ENCODE peak calls at places on chromosomes 13 and 19, in six cellular contexts. S, L, A, Y, P and Q are unnamed samples.

GRCh38 chr13:112744306-112745021 is 54.6 kb downstream of the ATP11A start:
- DNase-seq in L (no peak), Y (peak; percentile 24), S (no peak), P (no peak), A (no peak), Q (no peak)

GRCh38 chr19:8036438-8037099 is 16.0 kb upstream of the CCL25 start:
- DNase-seq in S (no peak), A (no peak), P (no peak), Y (no peak), L (no peak), Q (no peak)

GRCh38 chr19:15452111-15453047 is 2.6 kb upstream of the WIZ start:
- DNase-seq in P (no peak), A (no peak), Y (peak; percentile 85), L (peak; percentile 94), S (peak; percentile 96), Q (no peak)

GRCh38 chr13:20191902-20192469 is 752 bp downstream of the GJB2 start:
- DNase-seq in S (peak; percentile 76), L (no peak), A (no peak), Y (peak; percentile 68), P (no peak), Q (no peak)

GRCh38 chr19:34171877-34172660 is at the start of gene LSM14A:
- DNase-seq in S (peak; percentile 97), P (peak; percentile 95), Y (peak; percentile 95), L (peak; percentile 97), A (peak; percentile 89), Q (peak; percentile 93)

GRCh38 chr19:8423821-8424223 is 10.7 kb downstream of the MARCHF2 start:
- DNase-seq in P (peak; percentile 39), Y (peak; percentile 65), S (no peak), L (peak; percentile 94), A (no peak), Q (no peak)

GRCh38 chr13:99196466-99197256 is 4.0 kb upstream of the UBAC2 start:
- DNase-seq in S (no peak), P (no peak), Y (no peak), A (no peak), L (no peak), Q (no peak)

GRCh38 chr13:66933994-66934393 is 296.1 kb downstream of the PCDH9 start:
- DNase-seq in Y (no peak), P (no peak), A (no peak), S (no peak), L (no peak), Q (no peak)

GRCh38 chr19:48149430-48149829 is 20.7 kb downstream of the LIG1 start:
- DNase-seq in S (no peak), A (no peak), L (no peak), P (no peak), Y (no peak), Q (no peak)

GRCh38 chr13:52024481-52024880 is at the start of gene UTP14C:
- DNase-seq in Y (no peak), S (no peak), P (no peak), A (no peak), L (no peak), Q (no peak)

GRCh38 chr19:33234092-33234491 is 8.4 kb upstream of the SLC7A10 start:
- DNase-seq in S (no peak), P (no peak), L (peak; percentile 54), Y (no peak), A (no peak), Q (no peak)

GRCh38 chr19:11530432-11530831 is 1.5 kb upstream of the ECSIT start:
- DNase-seq in P (peak; percentile 26), Y (peak; percentile 71), A (no peak), S (peak; percentile 89), L (peak; percentile 80), Q (no peak)

GRCh38 chr13:43303040-43303729 is 279.8 kb downstream of the DNAJC15 start:
- DNase-seq in S (peak; percentile 82), Y (no peak), A (no peak), L (peak; percentile 55), P (peak; percentile 59), Q (no peak)

GRCh38 chr19:1000095-1000494 is at the start of gene GRIN3B:
- DNase-seq in Y (peak; percentile 77), A (peak; percentile 60), S (peak; percentile 90), P (peak; percentile 78), L (peak; percentile 82), Q (peak; percentile 48)

GRCh38 chr19:20367811-20368294 is 197.7 kb downstream of the ZNF737 start:
- DNase-seq in P (peak; percentile 19), S (peak; percentile 71), A (no peak), L (no peak), Y (no peak), Q (no peak)

GRCh38 chr19:46955114-46955812 is 64.4 kb upstream of the NPAS1 start:
- DNase-seq in P (no peak), S (no peak), L (no peak), Y (no peak), A (peak; percentile 44), Q (no peak)

GRCh38 chr13:93079294-93079693 is 147.3 kb upstream of the GPC6 start:
- DNase-seq in L (no peak), S (no peak), P (no peak), A (no peak), Y (no peak), Q (no peak)

GRCh38 chr13:64130600-64130999 is 2715.0 kb upstream of the PCDH20 start:
- DNase-seq in Y (no peak), S (no peak), P (no peak), L (peak; percentile 23), A (no peak), Q (no peak)

GRCh38 chr13:30791354-30791921 is 56.1 kb downstream of the ALOX5AP start:
- DNase-seq in P (no peak), Y (no peak), S (no peak), A (no peak), L (peak; percentile 74), Q (no peak)

GRCh38 chr13:111394211-111394922 is 73.9 kb downstream of the TEX29 start:
- DNase-seq in Y (peak; percentile 18), S (no peak), A (no peak), P (no peak), L (no peak), Q (no peak)

GRCh38 chr13:92074658-92075057 is 676.2 kb downstream of the GPC5 start:
- DNase-seq in Y (no peak), L (no peak), A (no peak), P (peak; percentile 14), S (peak; percentile 68), Q (no peak)

GRCh38 chr13:44365008-44365407 is 8.6 kb upstream of the SERP2 start:
- DNase-seq in A (no peak), P (no peak), Y (no peak), L (no peak), S (no peak), Q (no peak)

GRCh38 chr19:44689290-44690130 is 9.4 kb upstream of the CEACAM16 start:
- DNase-seq in A (peak; percentile 82), S (peak; percentile 85), Y (peak; percentile 87), L (peak; percentile 87), P (peak; percentile 84), Q (peak; percentile 73)

GRCh38 chr19:55080121-55080914 is 4.6 kb downstream of the EPS8L1 start:
- DNase-seq in P (no peak), A (peak; percentile 57), S (peak; percentile 83), L (peak; percentile 85), Y (peak; percentile 94), Q (peak; percentile 42)

GRCh38 chr19:31300406-31300805 is 48.8 kb downstream of the TSHZ3 start:
- DNase-seq in S (no peak), A (no peak), Y (no peak), L (no peak), P (no peak), Q (no peak)

GRCh38 chr19:31301306-31301980 is 47.8 kb downstream of the TSHZ3 start:
- DNase-seq in P (no peak), L (no peak), Y (no peak), A (no peak), S (no peak), Q (no peak)

GRCh38 chr19:31296741-31297390 is 52.4 kb downstream of the TSHZ3 start:
- DNase-seq in S (no peak), L (no peak), Y (peak; percentile 5), P (no peak), A (no peak), Q (no peak)

GRCh38 chr19:31294189-31294588 is 55.0 kb downstream of the TSHZ3 start:
- DNase-seq in P (no peak), Y (peak; percentile 7), A (no peak), L (no peak), S (no peak), Q (no peak)

DNA sequence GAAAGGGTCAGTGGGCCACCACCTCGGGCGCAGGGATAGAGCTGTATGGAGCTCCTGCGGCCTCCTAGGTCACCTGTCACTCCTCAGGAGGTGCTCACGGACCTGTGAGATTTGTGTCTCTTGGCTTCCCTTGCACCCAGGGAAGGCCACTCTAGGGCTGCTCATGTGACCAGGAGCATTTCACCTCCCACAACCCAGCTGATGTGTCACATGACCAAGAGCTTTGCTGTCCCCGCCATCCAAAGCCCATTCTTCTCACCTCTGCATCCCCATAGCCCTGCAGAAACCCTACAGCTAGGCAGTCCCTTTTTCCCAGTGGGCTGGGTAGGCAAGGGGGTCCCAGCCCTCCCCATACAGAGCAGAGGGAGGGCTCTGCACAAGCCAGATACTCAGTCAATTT is 51.2 kb downstream of the TSHZ3 start:
- DNase-seq in S (no peak), P (no peak), A (no peak), Y (no peak), L (no peak), Q (no peak)
- TF ChIP-seq CTCF in S (no peak), P (no peak), A (no peak), Y (no peak), L (no peak), Q (no peak)

DNA sequence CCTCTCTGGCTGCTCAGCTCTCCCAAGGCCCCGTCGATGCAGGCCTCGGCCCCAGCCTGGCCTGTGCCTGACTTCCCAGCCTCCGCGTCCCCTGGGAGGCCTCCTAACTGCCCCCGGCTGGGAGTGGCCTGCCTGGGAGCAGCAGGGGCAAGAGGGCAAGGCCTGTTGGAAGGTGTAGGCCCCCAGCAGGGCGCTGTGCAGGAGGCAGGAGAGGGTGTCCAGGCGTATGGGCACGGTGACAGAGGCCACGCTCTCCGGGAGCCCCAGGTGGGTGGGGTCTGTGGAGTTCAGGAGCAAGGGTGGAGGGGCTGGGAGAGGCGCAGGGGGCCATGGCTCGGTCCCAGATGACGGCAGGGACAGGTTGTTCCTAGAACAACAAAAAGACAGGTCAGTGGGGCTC is 1.2 kb downstream of the C19orf84 start:
- DNase-seq in S (no peak), A (no peak), P (no peak), Y (no peak), L (no peak), Q (no peak)
- TF ChIP-seq CTCF in S (no peak), A (no peak), P (no peak), Y (no peak), L (no peak), Q (no peak)

GRCh38 chr13:58858870-58859371 is 1227.4 kb downstream of the PCDH17 start:
- DNase-seq in A (no peak), P (no peak), Y (no peak), S (no peak), L (peak; percentile 61), Q (no peak)
- TF ChIP-seq CTCF in A (no peak), P (no peak), Y (no peak), S (no peak), L (no peak), Q (no peak)

DNA sequence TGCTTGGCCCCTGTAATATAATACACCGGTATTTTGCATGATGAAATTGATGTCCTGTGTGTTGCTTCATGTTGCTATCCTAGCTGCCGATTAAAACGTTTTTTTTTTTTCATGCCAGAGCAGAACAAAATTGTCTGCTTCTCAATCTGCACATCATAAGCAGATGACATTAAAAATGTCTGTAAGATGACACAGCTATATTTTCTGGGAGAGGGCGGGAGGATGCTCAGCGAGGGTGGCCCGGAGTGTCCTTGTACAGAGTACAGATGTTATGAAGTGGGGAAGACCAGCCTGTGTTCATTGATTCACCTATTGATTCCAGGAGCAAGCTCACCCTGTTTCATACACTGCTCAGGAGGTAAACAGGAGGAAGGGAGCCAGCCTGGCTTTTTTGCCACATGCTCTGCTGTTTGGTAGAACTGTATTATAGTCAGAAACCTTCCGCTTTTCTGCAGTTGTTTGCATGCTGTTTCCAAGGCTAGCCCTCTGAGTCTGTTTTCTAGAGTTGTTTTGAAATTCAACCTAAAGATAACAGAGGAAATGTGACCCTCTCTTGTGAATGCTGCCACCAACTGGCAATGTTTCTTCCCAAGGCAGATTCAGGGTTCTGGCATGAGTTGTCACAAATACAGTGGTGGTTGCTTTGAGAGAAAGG is 4.7 kb upstream of the IRS2 start:
- DNase-seq in Y (no peak), P (no peak), S (peak; percentile 55), A (peak; percentile 50), L (no peak), Q (no peak)
- TF ChIP-seq CTCF in Y (peak; percentile 42), P (no peak), S (peak; percentile 64), A (peak; percentile 47), L (peak; percentile 39), Q (no peak)